ENCODE peak calls at places on chromosomes 16 and 17, in seven cellular contexts. K, U, E, S, O, F and B are unnamed samples.

GRCh38 chr17:1232786-1233185 is 37.5 kb upstream of the BHLHA9 start:
- DNase-seq in U (no peak), S (no peak), E (no peak), O (no peak), F (no peak), K (no peak), B (peak; percentile 23)

GRCh38 chr16:77833906-77834599 is 45.7 kb downstream of the VAT1L start:
- DNase-seq in K (peak; percentile 9), U (no peak), F (no peak), O (no peak), E (no peak), S (no peak), B (peak; percentile 54)

GRCh38 chr17:60730273-60730672 is 52.6 kb downstream of the BCAS3 start:
- DNase-seq in E (no peak), F (no peak), S (no peak), O (no peak), U (no peak), K (no peak), B (no peak)

GRCh38 chr17:50480854-50481490 is 2.3 kb downstream of the RSAD1 start:
- DNase-seq in K (no peak), E (no peak), S (no peak), O (no peak), U (no peak), F (no peak), B (no peak)

GRCh38 chr17:3886776-3887175 is 6.1 kb downstream of the CAMKK1 start:
- DNase-seq in S (no peak), U (no peak), K (no peak), E (peak; percentile 48), O (no peak), F (no peak), B (no peak)

GRCh38 chr16:54939537-54940278 is 9.0 kb downstream of the IRX5 start:
- DNase-seq in O (no peak), E (peak; percentile 43), S (no peak), K (no peak), F (no peak), U (no peak), B (no peak)

GRCh38 chr17:76260669-76261068 is 4.5 kb upstream of the UBALD2 start:
- DNase-seq in O (no peak), U (no peak), F (no peak), K (no peak), E (no peak), S (no peak), B (no peak)

GRCh38 chr17:33976816-33977215 is 278.3 kb upstream of the CCL2 start:
- DNase-seq in F (no peak), K (no peak), E (no peak), S (no peak), O (no peak), U (no peak), B (no peak)

GRCh38 chr16:411576-412265 is 10.0 kb downstream of the DECR2 start:
- DNase-seq in U (no peak), S (no peak), F (no peak), O (no peak), E (no peak), K (no peak), B (no peak)

GRCh38 chr16:76287466-76287865 is 10.3 kb downstream of the CNTNAP4 start:
- DNase-seq in O (no peak), S (no peak), F (no peak), U (no peak), E (no peak), K (no peak), B (no peak)

GRCh38 chr17:40803617-40804082 is 3.9 kb upstream of the KRT28 start:
- DNase-seq in E (peak; percentile 82), F (peak; percentile 78), O (no peak), S (peak; percentile 19), U (peak; percentile 86), K (peak; percentile 63), B (peak; percentile 16)

GRCh38 chr16:75496546-75496945 is 1.3 kb upstream of the CHST6 start:
- DNase-seq in S (no peak), K (no peak), E (no peak), O (no peak), U (no peak), F (no peak), B (no peak)

GRCh38 chr17:3903051-3903825 is 10.4 kb upstream of the CAMKK1 start:
- DNase-seq in U (no peak), F (no peak), S (no peak), E (no peak), K (no peak), O (no peak), B (no peak)

GRCh38 chr16:82945420-82946096 is 318.8 kb downstream of the CDH13 start:
- DNase-seq in E (no peak), U (no peak), K (no peak), O (no peak), F (no peak), S (no peak), B (no peak)

GRCh38 chr16:12613131-12613991 is 190.3 kb downstream of the CPPED1 start:
- DNase-seq in U (peak; percentile 78), O (no peak), E (no peak), K (no peak), S (no peak), F (no peak), B (no peak)

GRCh38 chr17:50174444-50174843 is 8.6 kb downstream of the SGCA start:
- DNase-seq in E (no peak), S (no peak), U (no peak), F (peak; percentile 47), K (no peak), O (no peak), B (no peak)

GRCh38 chr16:73082608-73083007 is 34.7 kb upstream of the ZFHX3 start:
- DNase-seq in S (no peak), K (peak; percentile 79), U (no peak), E (no peak), O (no peak), F (no peak), B (peak; percentile 81)

GRCh38 chr17:65553009-65553645 is 8.3 kb downstream of the AXIN2 start:
- DNase-seq in S (no peak), U (no peak), E (no peak), O (no peak), F (no peak), K (peak; percentile 47), B (peak; percentile 38)

GRCh38 chr17:44374306-44375195 is 10.9 kb upstream of the FAM171A2 start:
- DNase-seq in U (no peak), E (no peak), O (no peak), K (no peak), S (no peak), F (no peak), B (no peak)

GRCh38 chr16:2429771-2430663 is 770 bp downstream of the CCNF start:
- DNase-seq in F (no peak), O (no peak), K (no peak), S (no peak), U (peak; percentile 74), E (no peak), B (no peak)

GRCh38 chr16:13168091-13168572 is 266.7 kb downstream of the SHISA9 start:
- DNase-seq in F (no peak), O (no peak), K (no peak), U (no peak), E (no peak), S (no peak), B (no peak)

GRCh38 chr17:50483266-50483665 is 4.6 kb downstream of the RSAD1 start:
- DNase-seq in S (no peak), F (peak; percentile 57), K (no peak), U (no peak), E (no peak), O (no peak), B (no peak)

GRCh38 chr17:71109697-71110096 is 940.4 kb downstream of the KCNJ2 start:
- DNase-seq in S (no peak), F (no peak), E (no peak), O (no peak), U (no peak), K (no peak), B (no peak)

GRCh38 chr16:48054881-48055601 is 100.8 kb downstream of the ABCC12 start:
- DNase-seq in K (peak; percentile 12), E (peak; percentile 46), O (peak; percentile 44), F (no peak), S (no peak), U (peak; percentile 55), B (peak; percentile 36)

GRCh38 chr17:83057397-83057761 is 22.0 kb upstream of the METRNL start:
- DNase-seq in F (peak; percentile 54), E (no peak), U (no peak), S (no peak), K (no peak), O (no peak), B (no peak)

GRCh38 chr16:11639925-11640899 is 28.0 kb upstream of the SNN start:
- DNase-seq in K (peak; percentile 98), F (peak; percentile 80), S (peak; percentile 83), O (peak; percentile 61), U (no peak), E (peak; percentile 87), B (peak; percentile 99)

GRCh38 chr16:77943770-77944169 is 78.6 kb upstream of the CLEC3A start:
- DNase-seq in O (no peak), E (no peak), U (no peak), S (no peak), F (no peak), K (no peak), B (no peak)

GRCh38 chr17:80859004-80859941 is 132.4 kb upstream of the CHMP6 start:
- DNase-seq in U (no peak), S (peak; percentile 23), F (peak; percentile 82), O (peak; percentile 17), K (peak; percentile 66), E (peak; percentile 87), B (peak; percentile 85)